ENCODE peak calls at places on chromosome 20, in eight cellular contexts. F is adrenal gland; H is heart right ventricle; C is BJ; K is MM.1S; X is CD8-positive, alpha-beta memory T cell; M is transverse colon; O is Peyer's patch. B is an unnamed sample.

GRCh38 chr20:47735412-47736400 is 49.6 kb downstream of the SULF2 start:
- DNase-seq in F (peak; percentile 30), H (peak; percentile 30), C (no peak), K (no peak), X (no peak), M (no peak), O (peak; percentile 53), B (peak; percentile 57)

GRCh38 chr20:11047559-11047958 is 373.8 kb upstream of the JAG1 start:
- DNase-seq in F (no peak), H (no peak), C (no peak), K (no peak), X (no peak), M (no peak), O (no peak), B (no peak)

GRCh38 chr20:59598625-59599310 is 5.6 kb upstream of the PHACTR3 start:
- DNase-seq in F (peak; percentile 43), H (no peak), C (no peak), K (peak; percentile 36), X (no peak), M (peak; percentile 23), O (no peak), B (no peak)

GRCh38 chr20:58494923-58495622 is 20.1 kb downstream of the APCDD1L start:
- DNase-seq in F (no peak), H (no peak), C (no peak), K (no peak), X (no peak), M (no peak), O (no peak), B (no peak)

GRCh38 chr20:37711987-37712961 is 18.4 kb downstream of the CTNNBL1 start:
- DNase-seq in F (no peak), H (peak; percentile 34), C (no peak), K (no peak), X (no peak), M (no peak), O (no peak), B (no peak)

GRCh38 chr20:36573798-36574277 is 441 bp downstream of the TGIF2 start:
- DNase-seq in F (no peak), H (no peak), C (no peak), K (peak; percentile 45), X (peak; percentile 37), M (peak; percentile 54), O (peak; percentile 74), B (peak; percentile 31)

GRCh38 chr20:13251556-13251955 is 30.5 kb downstream of the ISM1 start:
- DNase-seq in F (no peak), H (no peak), C (no peak), K (no peak), X (no peak), M (no peak), O (no peak), B (no peak)

GRCh38 chr20:10674684-10675455 is 1.1 kb upstream of the JAG1 start:
- DNase-seq in F (peak; percentile 76), H (peak; percentile 83), C (no peak), K (peak; percentile 86), X (no peak), M (peak; percentile 90), O (peak; percentile 87), B (peak; percentile 83)

GRCh38 chr20:12762725-12763124 is 246.0 kb upstream of the SPTLC3 start:
- DNase-seq in F (no peak), H (no peak), C (no peak), K (no peak), X (no peak), M (no peak), O (no peak), B (no peak)

GRCh38 chr20:35039146-35039545 is 53.5 kb downstream of the TRPC4AP start:
- DNase-seq in F (no peak), H (no peak), C (no peak), K (no peak), X (no peak), M (peak; percentile 71), O (peak; percentile 79), B (peak; percentile 76)

GRCh38 chr20:10649080-10649816 is 24.6 kb downstream of the JAG1 start:
- DNase-seq in F (no peak), H (no peak), C (no peak), K (no peak), X (no peak), M (peak; percentile 0), O (no peak), B (no peak)

GRCh38 chr20:24382775-24383174 is 86.7 kb upstream of the SYNDIG1 start:
- DNase-seq in F (no peak), H (no peak), C (no peak), K (no peak), X (no peak), M (peak; percentile 11), O (no peak), B (no peak)

GRCh38 chr20:1619861-1620444 is at the start of gene SIRPB1:
- DNase-seq in F (no peak), H (no peak), C (no peak), K (no peak), X (no peak), M (no peak), O (peak; percentile 51), B (peak; percentile 32)

GRCh38 chr20:51067792-51068191 is 44.9 kb upstream of the KCNG1 start:
- DNase-seq in F (no peak), H (no peak), C (no peak), K (no peak), X (no peak), M (no peak), O (no peak), B (no peak)

GRCh38 chr20:21640556-21640955 is 64.9 kb upstream of the PAX1 start:
- DNase-seq in F (no peak), H (no peak), C (no peak), K (peak; percentile 18), X (no peak), M (no peak), O (no peak), B (no peak)

GRCh38 chr20:44010162-44010704 is 95.6 kb downstream of the TOX2 start:
- DNase-seq in F (no peak), H (no peak), C (no peak), K (no peak), X (no peak), M (no peak), O (no peak), B (no peak)

DNA sequence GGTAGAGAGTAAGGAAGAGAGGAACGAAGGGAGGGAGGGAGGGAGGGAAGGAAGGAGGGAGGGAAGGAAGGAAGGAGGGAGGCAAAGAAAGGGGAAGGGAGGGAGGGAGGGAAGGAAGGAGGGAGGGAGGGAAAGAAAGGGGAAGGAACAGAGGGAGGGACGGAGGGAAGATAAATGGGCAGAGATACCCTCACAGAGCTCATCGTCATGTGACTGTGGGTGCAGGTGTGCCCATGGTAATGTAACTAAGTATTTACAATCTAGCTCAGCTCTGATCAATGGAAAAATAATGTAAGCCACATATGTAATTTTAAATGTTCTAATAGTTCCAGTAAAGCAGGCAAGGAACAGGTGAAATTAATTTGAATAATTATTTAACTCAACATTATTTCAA is 54.7 kb upstream of the FAM83D start:
- DNase-seq in F (no peak), H (no peak), C (no peak), K (peak; percentile 53), X (no peak), M (no peak), O (no peak), B (no peak)
- H3K4me3 ChIP-seq in F (no peak overlapping the region), H (no peak overlapping the region), C (no peak overlapping the region), K (no peak overlapping the region), X (no peak overlapping the region), M (no peak overlapping the region), O (no peak overlapping the region), B (no peak overlapping the region)

GRCh38 chr20:57375652-57376230 is 15.5 kb upstream of the RBM38 start:
- DNase-seq in F (no peak), H (no peak), C (no peak), K (no peak), X (no peak), M (no peak), O (no peak), B (no peak)
- H3K4me3 ChIP-seq in F (no peak overlapping the region), H (no peak overlapping the region), C (no peak overlapping the region), K (no peak overlapping the region), X (no peak overlapping the region), M (no peak overlapping the region), O (no peak overlapping the region), B (no peak overlapping the region)

DNA sequence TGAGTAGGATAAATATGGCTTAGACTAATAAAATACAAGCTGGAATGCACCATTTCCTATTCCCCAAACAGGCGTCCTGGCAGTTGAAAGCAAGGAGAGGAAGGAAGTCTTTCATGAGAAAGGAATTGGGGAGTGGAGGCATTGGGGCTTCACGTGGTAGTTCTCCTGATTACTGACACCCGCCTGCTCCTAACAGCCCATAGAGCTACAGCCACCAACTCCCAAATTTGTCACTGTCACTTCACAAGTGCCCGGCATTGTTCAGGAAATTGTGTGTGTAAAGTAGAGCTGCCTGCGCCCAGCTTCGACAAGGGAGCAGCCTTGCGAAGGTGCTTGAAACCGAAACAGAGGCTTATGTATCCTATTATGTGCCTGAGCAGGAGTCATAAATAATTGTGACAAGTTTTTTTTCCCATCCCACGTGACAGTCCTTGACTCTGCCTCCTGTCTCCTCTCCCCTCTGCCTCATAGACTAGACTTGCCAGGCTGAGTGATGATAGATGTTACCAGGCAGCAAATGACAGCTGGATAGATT is 301.7 kb upstream of the ZFP64 start:
- DNase-seq in F (peak; percentile 32), H (peak; percentile 23), C (peak; percentile 33), K (peak; percentile 33), X (no peak), M (no peak), O (no peak), B (no peak)
- H3K4me3 ChIP-seq in F (no peak overlapping the region), H (peak overlapping the region; percentile 37), C (no peak overlapping the region), K (no peak overlapping the region), X (no peak overlapping the region), M (no peak overlapping the region), O (peak overlapping the region; percentile 20), B (no peak overlapping the region)

DNA sequence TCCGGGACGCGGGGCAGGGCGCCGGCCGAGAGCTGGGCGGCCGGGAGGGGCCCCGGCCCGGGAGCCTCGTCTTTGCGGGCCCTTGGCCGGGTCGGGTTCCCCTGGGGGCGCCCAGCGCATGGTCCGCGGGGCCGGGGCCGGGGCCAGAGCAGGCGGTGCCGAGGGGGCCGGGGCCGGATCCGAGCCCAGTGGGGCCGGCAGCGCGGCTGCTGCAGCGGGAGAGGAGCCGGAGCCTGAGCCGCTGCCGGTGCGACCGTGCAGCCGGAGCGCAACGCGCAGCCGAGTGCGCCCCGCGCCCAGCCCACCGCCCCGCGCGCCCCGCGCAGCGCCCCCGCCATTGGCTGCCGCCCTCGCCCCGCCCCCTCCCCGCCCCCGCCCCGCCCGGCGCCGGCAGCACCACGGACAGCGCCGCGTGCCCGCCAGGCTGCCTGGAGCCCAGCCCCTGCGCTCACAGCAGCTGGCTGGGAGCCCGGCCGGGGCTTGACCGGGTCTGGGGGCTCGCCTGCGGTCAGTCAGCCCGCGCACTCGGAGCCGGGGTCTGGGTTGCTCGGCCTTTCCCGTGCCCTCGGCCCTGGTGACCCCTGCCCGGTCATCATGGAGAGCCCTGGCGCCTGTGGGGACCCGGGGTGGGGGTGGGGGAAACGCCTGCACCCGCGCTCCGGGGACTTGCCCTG is at the start of gene HRH3:
- DNase-seq in F (no peak), H (no peak), C (no peak), K (peak; percentile 49), X (peak; percentile 22), M (peak; percentile 25), O (no peak), B (no peak)
- H3K4me3 ChIP-seq in F (no peak within 1 kb of the TSS), H (peak within 1 kb of the TSS; percentile 15), C (no peak within 1 kb of the TSS), K (no peak within 1 kb of the TSS), X (no peak within 1 kb of the TSS), M (peak within 1 kb of the TSS; percentile 21), O (peak within 1 kb of the TSS; percentile 51), B (no peak within 1 kb of the TSS)

B was measured in lung.